ENCODE peak calls at places on chromosomes 5 and 9, in eight cellular contexts. A is neural progenitor cell; Z is A549; G is pancreas; P is thoracic aorta; C is astrocyte; F is AG04450; L is CD8-positive, alpha-beta memory T cell. Q is an unnamed sample.

GRCh38 chr9:130110596-130111021 is 56.9 kb downstream of the GPR107 start:
- DNase-seq in L (no peak), Z (no peak), G (no peak), A (no peak), F (no peak), C (peak; percentile 56), P (no peak), Q (peak; percentile 59)

GRCh38 chr5:80141147-80141671 is 106.1 kb downstream of the THBS4 start:
- DNase-seq in C (no peak), P (peak; percentile 15), Z (no peak), G (peak; percentile 47), L (no peak), F (no peak), A (peak; percentile 91), Q (peak; percentile 82)

GRCh38 chr5:57950616-57951228 is 468.1 kb upstream of the ACTBL2 start:
- DNase-seq in Z (no peak), F (no peak), A (peak; percentile 56), G (no peak), C (no peak), P (no peak), L (no peak), Q (peak; percentile 48)

GRCh38 chr5:135814254-135814653 is 20.2 kb upstream of the SLC25A48 start:
- DNase-seq in Z (no peak), L (no peak), F (no peak), G (no peak), P (no peak), A (no peak), C (no peak), Q (peak; percentile 33)

GRCh38 chr5:58016329-58016728 is 443.6 kb downstream of the PLK2 start:
- DNase-seq in C (peak; percentile 55), G (no peak), F (no peak), Z (no peak), A (peak; percentile 20), L (no peak), P (no peak), Q (no peak)

GRCh38 chr5:95903838-95904237 is 57.8 kb downstream of the ELL2 start:
- DNase-seq in Z (no peak), L (no peak), F (no peak), P (no peak), A (no peak), C (no peak), G (no peak), Q (no peak)

GRCh38 chr9:127714020-127714835 is 1.2 kb downstream of the PTRH1 start:
- DNase-seq in G (no peak), Z (no peak), P (no peak), A (no peak), L (no peak), C (no peak), F (no peak), Q (no peak)

GRCh38 chr9:106892632-106893031 is 29.7 kb downstream of the ZNF462 start:
- DNase-seq in A (peak; percentile 64), P (no peak), L (no peak), G (no peak), F (peak; percentile 95), Z (peak; percentile 93), C (peak; percentile 98), Q (peak; percentile 92)

DNA sequence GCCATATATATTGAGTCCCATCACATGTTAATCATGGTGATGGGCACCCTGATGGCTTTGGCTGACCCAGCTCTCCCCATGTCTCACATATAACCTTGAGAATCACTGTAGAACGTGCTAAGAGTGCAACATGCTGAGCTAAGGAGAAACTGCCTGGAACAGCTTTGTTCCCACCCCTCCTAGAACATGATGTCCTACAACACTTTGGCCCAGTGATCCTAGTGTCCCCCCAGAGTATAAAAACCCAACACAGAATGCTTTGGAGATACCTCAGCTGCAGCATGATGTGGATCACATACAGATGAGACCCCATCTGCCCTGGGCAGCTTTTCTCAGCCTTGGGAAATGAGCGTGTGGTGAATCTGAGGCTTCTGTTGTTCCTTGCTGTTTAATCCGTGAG is 343.5 kb downstream of the NFIB start:
- DNase-seq in P (no peak), Z (no peak), F (no peak), C (no peak), A (no peak), L (no peak), G (no peak), Q (no peak)
- H3K27ac ChIP-seq in P (no peak overlapping the region), Z (peak overlapping the region; percentile 8), F (no peak overlapping the region), C (no peak overlapping the region), A (no peak overlapping the region), L (no peak overlapping the region), G (no peak overlapping the region), Q (no peak overlapping the region)

GRCh38 chr5:150540042-150540441 is 32.1 kb downstream of the NDST1 start:
- DNase-seq in F (no peak), Z (no peak), C (no peak), G (no peak), A (no peak), P (no peak), L (no peak), Q (no peak)
- H3K27ac ChIP-seq in F (peak overlapping the region; percentile 80), Z (no peak overlapping the region), C (peak overlapping the region; percentile 90), G (no peak overlapping the region), A (no peak overlapping the region), P (peak overlapping the region; percentile 87), L (no peak overlapping the region), Q (no peak overlapping the region)

DNA sequence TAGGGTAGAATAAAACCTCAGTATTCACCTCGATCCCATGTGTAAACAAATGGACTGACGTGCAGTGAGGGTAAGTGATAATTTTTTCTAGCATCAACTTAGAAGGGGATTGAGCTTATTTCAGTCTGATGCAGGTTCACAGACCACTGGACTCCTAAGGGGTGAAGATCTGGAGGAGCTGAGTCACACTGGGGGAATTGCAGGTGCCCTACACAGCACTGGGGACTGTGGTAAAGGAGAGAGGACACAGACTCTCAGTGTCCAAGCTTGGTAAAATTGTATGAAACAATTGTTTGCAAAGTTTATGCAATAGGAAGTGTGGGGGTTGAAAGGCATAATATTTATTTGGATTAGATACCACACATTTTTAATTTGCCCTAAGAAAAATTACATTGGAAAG is 767.1 kb upstream of the ADAMTS16 start:
- DNase-seq in P (no peak), G (no peak), F (no peak), L (no peak), Z (no peak), A (no peak), C (no peak), Q (no peak)
- H3K27ac ChIP-seq in P (no peak overlapping the region), G (no peak overlapping the region), F (no peak overlapping the region), L (no peak overlapping the region), Z (no peak overlapping the region), A (no peak overlapping the region), C (no peak overlapping the region), Q (no peak overlapping the region)

GRCh38 chr5:78269088-78269703 is 25.3 kb downstream of the AP3B1 start:
- DNase-seq in G (no peak), Z (peak; percentile 28), L (peak; percentile 6), F (no peak), C (no peak), P (no peak), A (no peak), Q (no peak)
- H3K27ac ChIP-seq in G (no peak overlapping the region), Z (no peak overlapping the region), L (no peak overlapping the region), F (no peak overlapping the region), C (no peak overlapping the region), P (no peak overlapping the region), A (no peak overlapping the region), Q (no peak overlapping the region)

GRCh38 chr5:145585-146323 is 45.5 kb upstream of the LRRC14B start:
- DNase-seq in C (no peak), A (no peak), L (no peak), G (no peak), P (no peak), F (no peak), Z (no peak), Q (no peak)

GRCh38 chr5:152077-152476 is 39.2 kb upstream of the LRRC14B start:
- DNase-seq in L (no peak), F (no peak), G (no peak), A (no peak), Z (no peak), C (no peak), P (no peak), Q (no peak)

GRCh38 chr5:147751-148150 is 43.5 kb upstream of the LRRC14B start:
- DNase-seq in P (no peak), A (no peak), Z (no peak), F (no peak), L (no peak), C (no peak), G (no peak), Q (no peak)

GRCh38 chr5:153256-153655 is 38.0 kb upstream of the LRRC14B start:
- DNase-seq in L (no peak), Z (no peak), A (no peak), P (no peak), G (no peak), F (no peak), C (peak; percentile 69), Q (no peak)

GRCh38 chr5:149745-150450 is 41.4 kb upstream of the LRRC14B start:
- DNase-seq in C (peak; percentile 48), G (no peak), Z (no peak), A (no peak), P (no peak), F (no peak), L (no peak), Q (no peak)
- H3K27ac ChIP-seq in C (peak overlapping the region; percentile 33), G (no peak overlapping the region), Z (no peak overlapping the region), A (no peak overlapping the region), P (no peak overlapping the region), F (no peak overlapping the region), L (no peak overlapping the region), Q (no peak overlapping the region)

DNA sequence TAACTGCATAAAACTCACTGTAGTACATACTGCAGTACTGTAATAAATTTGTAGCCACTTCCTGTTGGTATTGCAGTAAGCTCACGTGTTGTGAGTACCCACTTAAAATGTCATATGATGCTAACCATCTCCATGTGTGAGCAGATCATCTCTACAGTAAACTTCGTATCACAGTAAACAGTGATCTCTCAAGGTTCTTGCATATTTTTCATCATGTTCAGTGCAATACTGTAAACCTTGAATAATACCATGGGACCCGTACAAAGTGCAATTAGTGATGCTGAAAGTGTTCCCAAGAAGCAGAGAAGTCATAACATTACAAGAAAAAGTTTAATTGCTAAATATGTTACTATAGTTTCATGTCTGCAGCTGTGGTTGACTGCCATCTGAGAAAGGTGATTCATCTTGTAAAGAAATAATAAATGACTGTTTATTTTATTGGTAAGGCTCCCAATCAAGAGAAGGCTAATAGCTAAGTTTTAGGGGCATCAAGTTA is 253.8 kb upstream of the POU5F2 start:
- DNase-seq in F (no peak), A (no peak), P (no peak), L (no peak), Z (no peak), C (no peak), G (no peak), Q (no peak)
- H3K27ac ChIP-seq in F (no peak overlapping the region), A (no peak overlapping the region), P (no peak overlapping the region), L (no peak overlapping the region), Z (no peak overlapping the region), C (no peak overlapping the region), G (no peak overlapping the region), Q (no peak overlapping the region)

DNA sequence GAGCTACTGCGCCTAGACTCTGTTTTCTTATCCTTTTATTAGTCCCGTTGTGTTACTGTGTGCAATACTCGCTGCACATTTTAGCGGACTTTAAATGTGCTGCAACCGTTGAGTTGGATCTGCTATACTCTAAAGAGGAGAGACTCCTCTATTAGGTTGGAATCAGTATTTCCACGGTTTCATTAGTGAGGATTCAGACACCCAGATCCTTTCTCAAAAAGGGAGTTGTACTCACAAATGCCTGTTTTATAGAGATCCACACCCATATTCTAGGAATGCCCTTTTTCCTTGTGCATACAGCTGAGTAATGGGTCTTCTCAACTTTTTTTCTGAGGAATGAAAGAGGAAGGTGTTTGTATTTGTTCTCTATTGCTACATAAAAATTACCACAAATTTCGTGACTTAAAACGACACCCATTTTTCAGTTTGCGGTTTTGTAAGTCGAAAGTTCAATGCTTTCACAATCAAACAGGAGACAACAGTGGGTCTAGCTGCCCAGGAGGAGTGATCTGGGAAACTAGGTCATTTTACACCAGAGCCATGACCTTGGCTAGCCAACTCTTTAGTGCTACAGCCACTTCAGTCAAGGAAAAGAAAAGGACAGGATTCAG is 52.8 kb upstream of the SLC44A1 start:
- DNase-seq in L (no peak), C (peak; percentile 77), G (no peak), Z (peak; percentile 64), A (no peak), F (no peak), P (no peak), Q (no peak)
- H3K27ac ChIP-seq in L (no peak overlapping the region), C (no peak overlapping the region), G (no peak overlapping the region), Z (peak overlapping the region; percentile 90), A (no peak overlapping the region), F (no peak overlapping the region), P (no peak overlapping the region), Q (no peak overlapping the region)